ENCODE peak calls at places on chromosomes 11 and 22, in six cellular contexts. One of them, this sample, is unnamed.

GRCh38 chr11:33910261-33910959 is 18.5 kb upstream of the LMO2 start:
- DNase-seq in K562: no peak
- DNase-seq in upper lobe of left lung: no peak
- DNase-seq in SK-N-SH: no peak
- DNase-seq in transverse colon: no peak
- DNase-seq in HepG2: no peak
- DNase-seq in this sample: no peak

GRCh38 chr11:71488086-71488967 is 35.3 kb downstream of the NADSYN1 start:
- DNase-seq in transverse colon: no peak
- DNase-seq in K562: peak; percentile 42
- DNase-seq in SK-N-SH: peak; percentile 77
- DNase-seq in upper lobe of left lung: no peak
- DNase-seq in HepG2: no peak
- DNase-seq in this sample: no peak

GRCh38 chr22:44460287-44461082 is 37.5 kb downstream of the RTL6 start:
- DNase-seq in SK-N-SH: no peak
- DNase-seq in HepG2: no peak
- DNase-seq in K562: no peak
- DNase-seq in upper lobe of left lung: no peak
- DNase-seq in transverse colon: no peak
- DNase-seq in this sample: peak; percentile 50

GRCh38 chr22:21009638-21010425 is 5.1 kb upstream of the P2RX6 start:
- DNase-seq in transverse colon: peak; percentile 35
- DNase-seq in upper lobe of left lung: no peak
- DNase-seq in K562: peak; percentile 85
- DNase-seq in HepG2: peak; percentile 65
- DNase-seq in SK-N-SH: no peak
- DNase-seq in this sample: no peak

GRCh38 chr11:43908191-43908590 is 27.6 kb downstream of the ALKBH3 start:
- DNase-seq in upper lobe of left lung: no peak
- DNase-seq in SK-N-SH: no peak
- DNase-seq in HepG2: no peak
- DNase-seq in K562: no peak
- DNase-seq in transverse colon: no peak
- DNase-seq in this sample: no peak

GRCh38 chr22:29600846-29601245 is 2.6 kb upstream of the NF2 start:
- DNase-seq in HepG2: no peak
- DNase-seq in SK-N-SH: no peak
- DNase-seq in K562: no peak
- DNase-seq in transverse colon: no peak
- DNase-seq in upper lobe of left lung: no peak
- DNase-seq in this sample: no peak

GRCh38 chr11:27390959-27391326 is 27.9 kb upstream of the CCDC34 start:
- DNase-seq in upper lobe of left lung: no peak
- DNase-seq in transverse colon: no peak
- DNase-seq in SK-N-SH: no peak
- DNase-seq in HepG2: no peak
- DNase-seq in K562: no peak
- DNase-seq in this sample: no peak

GRCh38 chr11:67277231-67277961 is 11.1 kb downstream of the GRK2 start:
- DNase-seq in upper lobe of left lung: peak; percentile 98
- DNase-seq in K562: peak; percentile 83
- DNase-seq in SK-N-SH: no peak
- DNase-seq in HepG2: no peak
- DNase-seq in transverse colon: peak; percentile 94
- DNase-seq in this sample: peak; percentile 98

GRCh38 chr22:37999640-38000272 is 15.4 kb upstream of the SOX10 start:
- DNase-seq in transverse colon: no peak
- DNase-seq in HepG2: no peak
- DNase-seq in K562: peak; percentile 23
- DNase-seq in upper lobe of left lung: no peak
- DNase-seq in SK-N-SH: no peak
- DNase-seq in this sample: no peak

GRCh38 chr11:105000797-105001196 is 22.2 kb downstream of the CASP5 start:
- DNase-seq in transverse colon: peak; percentile 29
- DNase-seq in upper lobe of left lung: peak; percentile 42
- DNase-seq in SK-N-SH: no peak
- DNase-seq in K562: peak; percentile 22
- DNase-seq in HepG2: no peak
- DNase-seq in this sample: no peak

GRCh38 chr11:115153135-115153534 is 351.1 kb downstream of the CADM1 start:
- DNase-seq in SK-N-SH: no peak
- DNase-seq in upper lobe of left lung: no peak
- DNase-seq in transverse colon: no peak
- DNase-seq in K562: no peak
- DNase-seq in HepG2: no peak
- DNase-seq in this sample: no peak

GRCh38 chr11:75562836-75563484 is 907 bp downstream of the SERPINH1 start:
- DNase-seq in upper lobe of left lung: peak; percentile 69
- DNase-seq in K562: peak; percentile 60
- DNase-seq in transverse colon: peak; percentile 28
- DNase-seq in HepG2: no peak
- DNase-seq in SK-N-SH: peak; percentile 64
- DNase-seq in this sample: no peak

GRCh38 chr11:4769838-4770237 is at the start of gene OR51F1:
- DNase-seq in SK-N-SH: no peak
- DNase-seq in transverse colon: no peak
- DNase-seq in upper lobe of left lung: no peak
- DNase-seq in K562: no peak
- DNase-seq in HepG2: no peak
- DNase-seq in this sample: no peak

GRCh38 chr22:39547587-39547947 is 15.0 kb upstream of the RPS19BP1 start:
- DNase-seq in transverse colon: no peak
- DNase-seq in HepG2: no peak
- DNase-seq in K562: no peak
- DNase-seq in SK-N-SH: no peak
- DNase-seq in upper lobe of left lung: no peak
- DNase-seq in this sample: no peak

GRCh38 chr11:33444835-33445594 is 187.8 kb downstream of the HIPK3 start:
- DNase-seq in transverse colon: no peak
- DNase-seq in upper lobe of left lung: no peak
- DNase-seq in K562: no peak
- DNase-seq in SK-N-SH: no peak
- DNase-seq in HepG2: no peak
- DNase-seq in this sample: peak; percentile 57

GRCh38 chr11:12539570-12539969 is 134.7 kb upstream of the TEAD1 start:
- DNase-seq in upper lobe of left lung: no peak
- DNase-seq in SK-N-SH: no peak
- DNase-seq in HepG2: no peak
- DNase-seq in K562: no peak
- DNase-seq in transverse colon: no peak
- DNase-seq in this sample: no peak

GRCh38 chr11:23318670-23319069 is 458.4 kb upstream of the CCDC179 start:
- DNase-seq in upper lobe of left lung: no peak
- DNase-seq in K562: no peak
- DNase-seq in SK-N-SH: no peak
- DNase-seq in transverse colon: no peak
- DNase-seq in HepG2: no peak
- DNase-seq in this sample: no peak

GRCh38 chr11:118843518-118843917 is 40.2 kb upstream of the CXCR5 start:
- DNase-seq in transverse colon: no peak
- DNase-seq in upper lobe of left lung: no peak
- DNase-seq in K562: no peak
- DNase-seq in HepG2: no peak
- DNase-seq in SK-N-SH: no peak
- DNase-seq in this sample: no peak

GRCh38 chr11:57405271-57405890 is 14.9 kb upstream of the PRG2 start:
- DNase-seq in SK-N-SH: no peak
- DNase-seq in upper lobe of left lung: peak; percentile 22
- DNase-seq in K562: no peak
- DNase-seq in transverse colon: no peak
- DNase-seq in HepG2: no peak
- DNase-seq in this sample: no peak

GRCh38 chr11:33043221-33043833 is 4.0 kb downstream of the TCP11L1 start:
- DNase-seq in upper lobe of left lung: no peak
- DNase-seq in transverse colon: no peak
- DNase-seq in K562: no peak
- DNase-seq in HepG2: no peak
- DNase-seq in SK-N-SH: no peak
- DNase-seq in this sample: no peak

GRCh38 chr11:72625746-72626636 is 48.2 kb downstream of the PDE2A start:
- DNase-seq in HepG2: peak; percentile 53
- DNase-seq in transverse colon: peak; percentile 52
- DNase-seq in K562: peak; percentile 41
- DNase-seq in upper lobe of left lung: peak; percentile 51
- DNase-seq in SK-N-SH: peak; percentile 84
- DNase-seq in this sample: no peak

GRCh38 chr22:45877651-45878050 is 99.3 kb downstream of the WNT7B start:
- DNase-seq in K562: no peak
- DNase-seq in HepG2: no peak
- DNase-seq in transverse colon: no peak
- DNase-seq in upper lobe of left lung: peak; percentile 8
- DNase-seq in SK-N-SH: no peak
- DNase-seq in this sample: no peak

GRCh38 chr22:40056163-40056958 is 61.6 kb downstream of the FAM83F start:
- DNase-seq in upper lobe of left lung: no peak
- DNase-seq in K562: no peak
- DNase-seq in transverse colon: no peak
- DNase-seq in HepG2: no peak
- DNase-seq in SK-N-SH: no peak
- DNase-seq in this sample: no peak

GRCh38 chr11:8775341-8776133 is 92.9 kb downstream of the RPL27A start:
- DNase-seq in SK-N-SH: no peak
- DNase-seq in HepG2: no peak
- DNase-seq in transverse colon: no peak
- DNase-seq in upper lobe of left lung: peak; percentile 26
- DNase-seq in K562: no peak
- DNase-seq in this sample: no peak
- TF ChIP-seq POLR2AphosphoS5 in SK-N-SH: no peak
- TF ChIP-seq POLR2AphosphoS5 in HepG2: no peak
- TF ChIP-seq POLR2AphosphoS5 in transverse colon: no peak
- TF ChIP-seq POLR2AphosphoS5 in upper lobe of left lung: no peak
- TF ChIP-seq POLR2AphosphoS5 in K562: no peak
- TF ChIP-seq POLR2AphosphoS5 in this sample: no peak

DNA sequence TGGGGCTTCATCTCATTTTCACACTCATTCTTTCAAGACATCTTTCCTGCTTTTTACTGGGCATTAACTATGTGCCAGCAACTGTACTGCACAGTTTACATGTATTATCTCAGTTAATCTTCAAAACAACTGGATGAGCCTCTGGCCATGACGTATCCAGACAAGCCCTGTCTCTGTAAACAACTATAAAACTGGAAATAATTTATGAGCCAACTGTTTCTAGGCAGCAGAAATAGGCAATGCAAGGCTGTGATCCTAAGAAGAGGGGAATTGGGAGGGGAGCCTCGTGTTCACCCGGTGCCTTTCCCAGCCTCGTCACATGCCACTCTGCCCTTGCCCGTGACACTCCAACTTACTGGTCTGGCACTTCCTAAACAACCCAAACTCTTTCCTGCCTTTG is 82.8 kb downstream of the FBXO7 start:
- DNase-seq in K562: no peak
- DNase-seq in upper lobe of left lung: no peak
- DNase-seq in HepG2: no peak
- DNase-seq in transverse colon: no peak
- DNase-seq in SK-N-SH: no peak
- DNase-seq in this sample: no peak
- TF ChIP-seq EP300 in K562: no peak
- TF ChIP-seq EP300 in upper lobe of left lung: no peak
- TF ChIP-seq EP300 in HepG2: no peak
- TF ChIP-seq EP300 in transverse colon: no peak
- TF ChIP-seq EP300 in SK-N-SH: no peak
- TF ChIP-seq EP300 in this sample: no peak

GRCh38 chr22:19239464-19239863 is 52.1 kb downstream of the CLTCL1 start:
- DNase-seq in SK-N-SH: no peak
- DNase-seq in K562: no peak
- DNase-seq in HepG2: no peak
- DNase-seq in transverse colon: no peak
- DNase-seq in upper lobe of left lung: no peak
- DNase-seq in this sample: no peak

GRCh38 chr22:19241593-19241906 is 50.0 kb downstream of the CLTCL1 start:
- DNase-seq in SK-N-SH: no peak
- DNase-seq in K562: no peak
- DNase-seq in upper lobe of left lung: no peak
- DNase-seq in HepG2: no peak
- DNase-seq in transverse colon: no peak
- DNase-seq in this sample: no peak

GRCh38 chr22:19244600-19245352 is 46.7 kb downstream of the CLTCL1 start:
- DNase-seq in transverse colon: no peak
- DNase-seq in upper lobe of left lung: no peak
- DNase-seq in HepG2: no peak
- DNase-seq in SK-N-SH: no peak
- DNase-seq in K562: peak; percentile 55
- DNase-seq in this sample: no peak

GRCh38 chr22:19240813-19241592 is 50.5 kb downstream of the CLTCL1 start:
- DNase-seq in transverse colon: no peak
- DNase-seq in upper lobe of left lung: no peak
- DNase-seq in HepG2: no peak
- DNase-seq in SK-N-SH: no peak
- DNase-seq in K562: peak; percentile 33
- DNase-seq in this sample: no peak

DNA sequence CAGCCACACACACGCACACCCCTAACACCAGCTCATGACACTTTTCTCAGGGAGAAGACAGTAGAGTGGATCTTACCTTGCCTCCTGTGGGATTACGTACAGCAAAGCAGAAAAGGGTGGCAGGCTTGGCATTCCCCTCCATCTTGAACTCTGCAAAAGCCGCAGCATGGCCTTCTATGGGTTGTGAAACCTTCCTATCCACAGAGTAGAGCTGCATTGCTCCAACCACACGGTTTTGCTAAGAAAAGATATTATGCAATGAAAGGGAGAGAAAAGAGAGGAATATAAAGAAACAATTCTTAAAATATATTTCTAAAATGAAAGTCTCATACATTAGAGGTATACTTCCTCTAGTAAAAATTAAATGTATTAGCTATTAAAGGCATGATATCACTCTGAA is 48.8 kb downstream of the CLTCL1 start:
- DNase-seq in HepG2: no peak
- DNase-seq in K562: no peak
- DNase-seq in transverse colon: no peak
- DNase-seq in upper lobe of left lung: no peak
- DNase-seq in SK-N-SH: no peak
- DNase-seq in this sample: no peak
- TF ChIP-seq POLR2AphosphoS5 in HepG2: no peak
- TF ChIP-seq POLR2AphosphoS5 in K562: no peak
- TF ChIP-seq POLR2AphosphoS5 in transverse colon: no peak
- TF ChIP-seq POLR2AphosphoS5 in upper lobe of left lung: no peak
- TF ChIP-seq POLR2AphosphoS5 in SK-N-SH: no peak
- TF ChIP-seq POLR2AphosphoS5 in this sample: no peak

GRCh38 chr11:66001941-66002647 is at the start of the genes BANF1 and EIF1AD:
- DNase-seq in transverse colon: peak; percentile 95
- DNase-seq in K562: peak; percentile 82
- DNase-seq in HepG2: peak; percentile 96
- DNase-seq in upper lobe of left lung: peak; percentile 94
- DNase-seq in SK-N-SH: peak; percentile 90
- DNase-seq in this sample: peak; percentile 97
- TF ChIP-seq EP300 in transverse colon: no peak
- TF ChIP-seq EP300 in K562: peak; percentile 64
- TF ChIP-seq EP300 in HepG2: no peak
- TF ChIP-seq EP300 in upper lobe of left lung: no peak
- TF ChIP-seq EP300 in SK-N-SH: peak; percentile 2
- TF ChIP-seq EP300 in this sample: no peak

GRCh38 chr11:98979212-98979611 is 41.5 kb upstream of the CNTN5 start:
- DNase-seq in transverse colon: no peak
- DNase-seq in HepG2: no peak
- DNase-seq in K562: no peak
- DNase-seq in SK-N-SH: no peak
- DNase-seq in upper lobe of left lung: no peak
- DNase-seq in this sample: no peak
- TF ChIP-seq POLR2AphosphoS5 in transverse colon: no peak
- TF ChIP-seq POLR2AphosphoS5 in HepG2: no peak
- TF ChIP-seq POLR2AphosphoS5 in K562: no peak
- TF ChIP-seq POLR2AphosphoS5 in SK-N-SH: no peak
- TF ChIP-seq POLR2AphosphoS5 in upper lobe of left lung: no peak
- TF ChIP-seq POLR2AphosphoS5 in this sample: no peak

This sample was measured in esophagus muscularis mucosa.